ENCODE peak calls at places on chromosomes 12 and 14, in six cellular contexts. R is OCI-LY7, P is spleen, B is neural progenitor cell, X is astrocyte, E is lower lobe of right lung. Q is an unnamed sample.

GRCh38 chr12:1744932-1745331 is 54.1 kb downstream of the ADIPOR2 start:
- DNase-seq in X (peak), B (no peak), P (no peak), R (no peak), E (no peak), Q (no peak)

GRCh38 chr14:68607081-68607851 is 185.6 kb downstream of the ZFP36L1 start:
- DNase-seq in P (no peak), R (no peak), B (peak), X (no peak), E (no peak), Q (no peak)

GRCh38 chr12:46523446-46523845 is 150.9 kb upstream of the SLC38A2 start:
- DNase-seq in B (peak), X (no peak), E (no peak), R (no peak), P (no peak), Q (no peak)

GRCh38 chr14:31261859-31262739 is 54.5 kb upstream of the HECTD1 start:
- DNase-seq in P (no peak), B (peak), E (peak), R (no peak), X (peak), Q (peak)

GRCh38 chr14:92511472-92512247 is 1.9 kb upstream of the RIN3 start:
- DNase-seq in E (no peak), B (no peak), X (peak), R (no peak), P (no peak), Q (peak)

GRCh38 chr14:64704743-64705405 is 650 bp downstream of the PLEKHG3 start:
- DNase-seq in P (peak), B (peak), X (no peak), R (no peak), E (peak), Q (no peak)

GRCh38 chr12:3544296-3544965 is 53.4 kb downstream of the PRMT8 start:
- DNase-seq in B (no peak), P (no peak), X (no peak), R (no peak), E (no peak), Q (no peak)

GRCh38 chr12:58504539-58504938 is 415.8 kb downstream of the LRIG3 start:
- DNase-seq in X (peak), B (no peak), E (no peak), R (no peak), P (no peak), Q (no peak)

GRCh38 chr14:34449819-34450541 is 12.1 kb downstream of the SPTSSA start:
- DNase-seq in E (no peak), R (no peak), X (no peak), B (no peak), P (no peak), Q (no peak)

GRCh38 chr12:57838594-57839302 is 7.8 kb downstream of the CTDSP2 start:
- DNase-seq in R (peak), P (no peak), E (no peak), X (no peak), B (no peak), Q (no peak)

GRCh38 chr14:38254565-38255407 is 1.1 kb downstream of the CLEC14A start:
- DNase-seq in R (no peak), P (peak), B (peak), E (no peak), X (no peak), Q (no peak)

GRCh38 chr14:106790189-106791036 is 1264.0 kb downstream of the TMEM121 start:
- DNase-seq in B (peak), E (peak), P (peak), X (no peak), R (peak), Q (no peak)

GRCh38 chr12:25557830-25558436 is 4.8 kb upstream of the LMNTD1 start:
- DNase-seq in X (peak), P (no peak), B (peak), E (no peak), R (peak), Q (no peak)

GRCh38 chr12:121628037-121628436 is 1.7 kb downstream of the ORAI1 start:
- DNase-seq in E (no peak), B (no peak), P (peak), R (peak), X (no peak), Q (no peak)

GRCh38 chr12:70576341-70577282 is 60.6 kb downstream of the PTPRB start:
- DNase-seq in E (no peak), P (no peak), B (peak), X (peak), R (peak), Q (no peak)

GRCh38 chr14:49923881-49924280 is 31.0 kb downstream of the ARF6 start:
- DNase-seq in P (no peak), B (no peak), E (no peak), R (no peak), X (no peak), Q (no peak)

GRCh38 chr12:93563807-93564538 is 8.5 kb upstream of the SOCS2 start:
- DNase-seq in B (peak), E (no peak), R (peak), P (no peak), X (peak), Q (peak)

GRCh38 chr14:99173086-99173485 is 98.9 kb downstream of the BCL11B start:
- DNase-seq in R (no peak), P (no peak), X (no peak), E (no peak), B (no peak), Q (no peak)

GRCh38 chr12:6426882-6427671 is 17.7 kb upstream of the CD27 start:
- DNase-seq in B (no peak), X (no peak), P (peak), E (no peak), R (peak), Q (peak)

GRCh38 chr12:4268549-4269181 is 4.9 kb upstream of the CCND2 start:
- DNase-seq in B (peak), E (no peak), P (peak), X (no peak), R (no peak), Q (no peak)

GRCh38 chr12:127355061-127355820 is 911.7 kb upstream of the TMEM132C start:
- DNase-seq in R (no peak), E (no peak), X (no peak), P (no peak), B (peak), Q (no peak)

GRCh38 chr12:45273717-45274271 is 57.9 kb downstream of the ANO6 start:
- DNase-seq in P (no peak), E (no peak), B (no peak), R (no peak), X (peak), Q (peak)

GRCh38 chr14:59140441-59140840 is 48.0 kb upstream of the DAAM1 start:
- DNase-seq in R (no peak), P (no peak), E (no peak), X (no peak), B (no peak), Q (no peak)

GRCh38 chr12:119229837-119230236 is 51.1 kb downstream of the HSPB8 start:
- DNase-seq in R (peak), X (peak), B (peak), P (no peak), E (no peak), Q (peak)

GRCh38 chr12:114936148-114937099 is 252.4 kb upstream of the TBX3 start:
- DNase-seq in R (no peak), B (no peak), E (no peak), X (peak), P (no peak), Q (no peak)

GRCh38 chr14:73264896-73265720 is 27.8 kb downstream of the PAPLN start:
- DNase-seq in X (no peak), P (no peak), B (no peak), E (no peak), R (no peak), Q (no peak)

GRCh38 chr12:99911967-99912366 is 72.8 kb downstream of the ANKS1B start:
- DNase-seq in E (no peak), R (no peak), X (no peak), B (no peak), P (no peak), Q (no peak)

GRCh38 chr12:58247633-58248032 is 306.3 kb downstream of the ATP23 start:
- DNase-seq in R (no peak), B (peak), P (no peak), X (no peak), E (no peak), Q (no peak)

GRCh38 chr12:113002155-113002554 is 23.8 kb downstream of the OAS2 start:
- DNase-seq in E (no peak), X (no peak), B (no peak), P (no peak), R (no peak), Q (no peak)

GRCh38 chr12:78866518-78866917 is 1.9 kb downstream of the SYT1 start:
- DNase-seq in P (no peak), E (no peak), X (no peak), R (no peak), B (no peak), Q (no peak)

GRCh38 chr12:17971850-17972249 is 118.1 kb downstream of the RERGL start:
- DNase-seq in B (no peak), P (no peak), R (no peak), X (peak), E (no peak), Q (no peak)

GRCh38 chr14:99041141-99041819 is 230.7 kb downstream of the BCL11B start:
- DNase-seq in B (no peak), R (no peak), P (no peak), X (no peak), E (no peak), Q (no peak)

DNA sequence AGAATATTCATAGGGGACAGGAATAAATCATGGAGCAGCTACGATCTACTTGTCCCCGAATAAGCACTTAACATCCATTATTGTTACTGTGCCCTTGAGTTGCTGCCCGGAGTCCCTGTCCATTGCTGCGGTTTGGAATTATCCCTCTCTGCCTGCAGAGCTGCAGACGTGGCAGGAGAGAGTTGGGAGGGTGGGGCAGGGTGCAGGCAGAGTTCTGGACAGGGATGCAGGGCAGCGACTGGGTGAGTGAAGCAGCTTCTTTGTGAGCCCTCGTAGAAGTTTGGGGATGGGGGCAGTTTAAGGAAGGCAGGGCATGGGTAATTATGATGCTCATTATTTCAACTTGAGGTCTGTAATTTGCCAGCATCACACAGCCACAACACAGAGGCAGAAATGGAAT is 52.6 kb upstream of the STON2 start:
- DNase-seq in B (no peak), R (no peak), P (no peak), X (no peak), E (no peak), Q (no peak)
- H3K4me3 ChIP-seq in B (no peak), R (no peak), P (no peak), X (no peak), E (no peak), Q (no peak)

GRCh38 chr12:109775172-109775881 is 57.9 kb downstream of the TRPV4 start:
- DNase-seq in P (peak), X (peak), E (peak), R (peak), B (peak), Q (no peak)

GRCh38 chr12:109778684-109779083 is 54.5 kb downstream of the TRPV4 start:
- DNase-seq in B (no peak), R (no peak), P (no peak), X (no peak), E (no peak), Q (no peak)

GRCh38 chr12:109776624-109777023 is 56.6 kb downstream of the TRPV4 start:
- DNase-seq in E (no peak), X (no peak), P (peak), B (no peak), R (no peak), Q (no peak)

GRCh38 chr12:109779382-109779781 is 53.8 kb downstream of the TRPV4 start:
- DNase-seq in E (peak), R (peak), P (peak), B (no peak), X (no peak), Q (no peak)

GRCh38 chr12:109777544-109777943 is 55.7 kb downstream of the TRPV4 start:
- DNase-seq in B (no peak), E (peak), R (peak), P (peak), X (no peak), Q (no peak)
- H3K4me3 ChIP-seq in B (no peak), E (no peak), R (peak), P (no peak), X (no peak), Q (no peak)

GRCh38 chr14:70952485-70952884 is 45.2 kb downstream of the PCNX1 start:
- DNase-seq in R (no peak), B (no peak), E (no peak), X (no peak), P (no peak), Q (no peak)

GRCh38 chr14:70957710-70958109 is 50.5 kb downstream of the PCNX1 start:
- DNase-seq in X (no peak), P (no peak), R (no peak), E (no peak), B (no peak), Q (no peak)

GRCh38 chr14:70955543-70956480 is 48.6 kb downstream of the PCNX1 start:
- DNase-seq in B (peak), X (no peak), R (peak), P (no peak), E (no peak), Q (no peak)

GRCh38 chr14:70956511-70956910 is 49.3 kb downstream of the PCNX1 start:
- DNase-seq in R (no peak), B (no peak), P (no peak), X (no peak), E (no peak), Q (no peak)

DNA sequence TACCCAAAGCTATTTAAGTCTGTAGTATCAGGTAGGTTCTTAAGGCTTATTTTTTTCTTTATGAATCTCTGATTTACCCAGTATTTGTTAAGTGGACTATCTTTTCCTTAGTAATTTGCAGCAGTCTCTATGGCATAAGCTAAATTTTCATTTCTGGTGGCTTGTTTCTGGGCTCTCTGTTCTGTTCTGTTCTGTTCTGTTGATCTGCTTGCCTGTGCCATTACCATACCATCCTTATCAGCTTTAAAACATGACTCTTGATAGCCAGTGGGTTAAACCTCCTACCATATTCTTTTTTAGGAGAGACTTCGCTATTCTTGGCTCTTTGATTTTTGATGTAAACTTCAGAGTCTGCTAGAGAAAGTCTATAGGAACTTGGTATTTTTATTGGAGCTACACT is 46.8 kb downstream of the PCNX1 start:
- DNase-seq in B (no peak), X (no peak), P (no peak), E (no peak), R (no peak), Q (no peak)
- H3K4me3 ChIP-seq in B (no peak), X (no peak), P (no peak), E (no peak), R (no peak), Q (no peak)

GRCh38 chr12:95197636-95198035 is 19.6 kb downstream of the FGD6 start:
- DNase-seq in R (no peak), X (no peak), E (no peak), P (no peak), B (no peak), Q (no peak)
- H3K4me3 ChIP-seq in R (no peak), X (no peak), E (no peak), P (no peak), B (no peak), Q (no peak)

Q was measured in epithelial cell of proximal tubule.